ENCODE peak calls at places on chromosome 20, in seven cellular contexts. Z is astrocyte of the spinal cord, J is right lobe of liver, Q is ascending aorta, E is adrenal gland, K is fibroblast of mammary gland, Y is colonic mucosa. D is an unnamed sample.

GRCh38 chr20:24566656-24567055 is 97.2 kb downstream of the SYNDIG1 start:
- DNase-seq in Z (no peak), J (no peak), Q (no peak), E (no peak), K (no peak), Y (no peak), D (no peak)

GRCh38 chr20:34515484-34516037 is 661 bp upstream of the DYNLRB1 start:
- DNase-seq in Z (peak), J (peak), Q (no peak), E (peak), K (peak), Y (peak), D (peak)

GRCh38 chr20:10671850-10672578 is 1.8 kb downstream of the JAG1 start:
- DNase-seq in Z (peak), J (peak), Q (no peak), E (peak), K (peak), Y (peak), D (peak)

GRCh38 chr20:5950271-5951031 is at the start of the genes MCM8 and TRMT6:
- DNase-seq in Z (peak), J (peak), Q (peak), E (peak), K (peak), Y (peak), D (peak)

GRCh38 chr20:48624315-48625020 is 203.3 kb downstream of the PREX1 start:
- DNase-seq in Z (no peak), J (no peak), Q (no peak), E (no peak), K (no peak), Y (no peak), D (no peak)

GRCh38 chr20:25249198-25249931 is 1.5 kb downstream of the PYGB start:
- DNase-seq in Z (peak), J (no peak), Q (no peak), E (no peak), K (peak), Y (peak), D (peak)

GRCh38 chr20:43653966-43654365 is 12.9 kb upstream of the MYBL2 start:
- DNase-seq in Z (no peak), J (no peak), Q (no peak), E (no peak), K (no peak), Y (no peak), D (no peak)

GRCh38 chr20:56447227-56447626 is 21.2 kb upstream of the RTF2 start:
- DNase-seq in Z (no peak), J (no peak), Q (no peak), E (no peak), K (no peak), Y (no peak), D (no peak)

GRCh38 chr20:25622450-25623224 is 1.2 kb downstream of the NANP start:
- DNase-seq in Z (peak), J (no peak), Q (no peak), E (no peak), K (peak), Y (no peak), D (peak)

GRCh38 chr20:48686238-48687096 is 141.3 kb downstream of the PREX1 start:
- DNase-seq in Z (peak), J (no peak), Q (no peak), E (peak), K (peak), Y (peak), D (peak)

GRCh38 chr20:57308451-57309410 is 20.9 kb upstream of the SPO11 start:
- DNase-seq in Z (no peak), J (no peak), Q (no peak), E (no peak), K (no peak), Y (no peak), D (no peak)

GRCh38 chr20:11992426-11992825 is 74.7 kb downstream of the BTBD3 start:
- DNase-seq in Z (no peak), J (no peak), Q (no peak), E (no peak), K (no peak), Y (no peak), D (no peak)

GRCh38 chr20:36975085-36975829 is 23.7 kb upstream of the SAMHD1 start:
- DNase-seq in Z (no peak), J (no peak), Q (no peak), E (no peak), K (no peak), Y (no peak), D (no peak)

GRCh38 chr20:40797425-40797824 is 108.4 kb upstream of the MAFB start:
- DNase-seq in Z (peak), J (no peak), Q (no peak), E (no peak), K (peak), Y (no peak), D (peak)

GRCh38 chr20:64152906-64153305 is 11.3 kb upstream of the MYT1 start:
- DNase-seq in Z (no peak), J (no peak), Q (no peak), E (no peak), K (no peak), Y (no peak), D (no peak)

GRCh38 chr20:56710577-56711465 is 81.7 kb downstream of the TFAP2C start:
- DNase-seq in Z (peak), J (no peak), Q (no peak), E (no peak), K (peak), Y (no peak), D (peak)

GRCh38 chr20:4329232-4329631 is 313.9 kb upstream of the RNF24 start:
- DNase-seq in Z (no peak), J (no peak), Q (no peak), E (no peak), K (no peak), Y (no peak), D (no peak)

GRCh38 chr20:49676581-49677291 is 36.9 kb downstream of the B4GALT5 start:
- DNase-seq in Z (peak), J (peak), Q (no peak), E (peak), K (peak), Y (peak), D (peak)

GRCh38 chr20:39214778-39215177 is 252.6 kb downstream of the DHX35 start:
- DNase-seq in Z (no peak), J (no peak), Q (no peak), E (no peak), K (no peak), Y (no peak), D (no peak)
- TF ChIP-seq CTCF in Z (no peak), J (no peak), Q (no peak), E (no peak), K (no peak), Y (no peak), D (no peak)

DNA sequence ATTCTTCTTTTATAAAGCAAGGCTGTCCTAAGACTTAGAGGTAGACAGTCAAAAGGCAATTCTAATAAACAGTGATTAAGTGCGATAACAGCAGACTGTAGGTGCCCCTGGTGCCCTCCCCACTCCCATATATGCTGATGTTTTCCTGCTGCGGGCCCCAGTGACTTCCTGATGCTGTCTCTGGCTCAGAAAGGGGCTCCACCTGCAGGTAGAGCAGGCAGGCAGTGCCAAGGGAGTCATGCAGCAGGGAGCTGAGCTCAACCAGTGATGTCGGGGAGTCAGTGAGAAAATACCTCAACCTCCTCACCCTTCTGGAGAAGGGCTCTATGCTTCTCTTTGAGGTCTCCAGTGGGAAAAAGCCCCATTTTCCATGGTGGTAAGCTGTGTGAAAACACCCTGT is 126.7 kb upstream of the SSTR4 start:
- DNase-seq in Z (no peak), J (no peak), Q (no peak), E (no peak), K (no peak), Y (no peak), D (no peak)
- TF ChIP-seq CTCF in Z (no peak), J (no peak), Q (no peak), E (no peak), K (no peak), Y (no peak), D (no peak)

DNA sequence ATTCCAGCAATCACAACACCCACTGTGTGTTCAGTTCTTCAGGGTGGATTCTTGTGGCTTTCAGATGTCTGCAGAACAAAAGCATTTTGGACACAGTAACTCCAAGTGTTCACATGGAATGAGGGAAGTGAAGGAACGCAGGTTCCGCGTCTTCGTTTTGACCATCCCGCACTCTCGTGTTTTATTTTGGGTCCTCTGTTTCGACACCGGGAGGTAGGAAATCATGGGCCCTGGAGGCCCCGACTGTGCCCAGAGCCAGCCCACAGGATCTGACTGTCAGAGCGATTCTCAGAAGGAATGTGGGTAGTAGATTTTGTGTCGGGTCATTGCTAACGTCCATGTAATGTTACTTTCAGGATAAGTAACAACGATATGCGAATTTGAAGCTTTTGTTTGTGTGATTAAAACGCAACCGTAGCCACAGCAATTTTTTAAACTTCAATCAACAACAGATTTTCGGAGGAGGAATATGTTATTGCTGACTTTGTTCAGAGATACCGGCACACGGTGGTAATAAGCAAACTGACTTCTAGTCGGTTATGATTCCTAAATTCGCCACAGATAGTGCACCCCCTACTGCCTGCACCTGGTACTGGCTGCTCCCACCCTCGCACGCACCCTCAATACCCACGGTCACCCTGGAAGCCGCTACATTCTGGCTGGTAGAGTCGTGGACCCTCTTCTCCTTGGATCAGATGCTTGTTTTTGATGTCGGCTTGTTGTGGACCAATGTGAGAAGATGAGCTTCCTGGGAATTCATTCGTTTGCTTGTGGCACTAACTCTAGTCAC is 10.5 kb downstream of the NPEPL1 start:
- DNase-seq in Z (no peak), J (peak), Q (no peak), E (no peak), K (no peak), Y (no peak), D (no peak)
- TF ChIP-seq CTCF in Z (peak), J (peak), Q (no peak), E (no peak), K (peak), Y (no peak), D (peak)

DNA sequence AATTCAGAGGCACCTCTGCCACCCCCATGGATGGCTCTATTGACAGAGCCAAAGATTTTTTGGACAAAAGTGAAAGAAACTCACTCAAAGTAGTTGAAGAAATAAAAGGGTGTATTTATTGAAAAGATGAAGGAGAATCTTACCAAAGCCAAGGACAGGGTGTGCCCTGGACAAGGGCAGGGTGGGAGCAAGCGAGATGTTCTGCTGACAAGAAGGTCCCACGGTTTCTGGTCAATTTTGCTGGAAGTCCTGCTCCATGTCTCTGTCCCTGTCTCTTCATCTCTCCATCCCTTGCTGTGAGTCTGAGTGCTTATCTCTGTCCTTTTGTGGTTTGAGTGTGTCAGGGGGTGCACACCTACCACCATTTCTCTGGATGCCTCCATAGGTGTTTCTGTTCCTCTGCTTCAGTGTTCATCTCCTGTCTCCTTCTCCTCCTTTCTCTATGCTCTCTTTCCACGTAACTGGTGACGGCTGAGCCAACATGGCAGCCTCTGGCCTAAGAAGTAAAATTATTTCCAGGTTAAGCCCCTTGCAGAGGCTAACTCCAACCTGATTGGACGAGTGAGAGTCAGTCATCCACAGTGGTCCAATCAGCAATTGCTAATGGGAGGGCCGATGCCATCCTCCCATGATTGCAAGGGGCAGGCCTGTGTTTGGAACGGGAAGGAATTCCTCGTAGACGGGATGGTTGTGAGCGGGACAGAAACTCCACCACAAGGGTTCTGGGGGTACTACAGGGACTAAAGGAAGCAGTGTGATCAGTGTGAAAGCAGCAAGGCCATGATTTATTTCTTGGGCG is 502.1 kb upstream of the CDH4 start:
- DNase-seq in Z (no peak), J (no peak), Q (no peak), E (no peak), K (no peak), Y (no peak), D (peak)
- TF ChIP-seq CTCF in Z (no peak), J (no peak), Q (no peak), E (no peak), K (no peak), Y (no peak), D (no peak)

GRCh38 chr20:22453244-22454080 is 130.9 kb downstream of the FOXA2 start:
- DNase-seq in Z (no peak), J (no peak), Q (no peak), E (no peak), K (peak), Y (peak), D (peak)
- TF ChIP-seq CTCF in Z (peak), J (peak), Q (peak), E (peak), K (peak), Y (peak), D (peak)

D was measured in MCF 10A.